ENCODE peak calls at places on chromosome 6, in eight cellular contexts. I is adrenal gland; K is cardiac muscle cell; T is CD4-positive, alpha-beta T cell; R is AG04450; S is thyroid gland; A is psoas muscle; F is breast epithelium. E is an unnamed sample. For H3K9me3, the result is how much of the 10 kb centered on the place peaks cover.

GRCh38 chr6:89840538-89840937 is 10.9 kb downstream of the CASP8AP2 start:
- DNase-seq in K (peak), R (no peak), T (no peak), S (no peak), A (no peak), I (no peak), F (no peak), E (no peak)

GRCh38 chr6:1080453-1081328 is 231.2 kb upstream of the FOXQ1 start:
- DNase-seq in K (no peak), F (no peak), T (no peak), A (no peak), I (no peak), R (no peak), S (no peak), E (no peak)

GRCh38 chr6:10424005-10424404 is 9.1 kb upstream of the TFAP2A start:
- DNase-seq in K (no peak), S (no peak), F (no peak), T (no peak), I (no peak), A (no peak), R (no peak), E (no peak)

GRCh38 chr6:84050408-84050807 is 16.8 kb downstream of the MRAP2 start:
- DNase-seq in T (no peak), A (no peak), F (no peak), I (no peak), S (no peak), K (no peak), R (no peak), E (no peak)

GRCh38 chr6:164085552-164086325 is 671.2 kb downstream of the QKI start:
- DNase-seq in R (no peak), S (peak), A (peak), T (no peak), F (no peak), K (peak), I (no peak), E (peak)

GRCh38 chr6:90790696-90791095 is 203.8 kb upstream of the MAP3K7 start:
- DNase-seq in T (no peak), S (no peak), I (no peak), K (peak), A (no peak), F (no peak), R (peak), E (no peak)

GRCh38 chr6:25889877-25890853 is 16.1 kb upstream of the SLC17A3 start:
- DNase-seq in I (peak), K (peak), R (no peak), F (no peak), T (no peak), S (peak), A (no peak), E (peak)

GRCh38 chr6:87899499-87900147 is 148.0 kb upstream of the SPACA1 start:
- DNase-seq in I (no peak), A (no peak), R (no peak), F (no peak), K (no peak), T (no peak), S (no peak), E (no peak)

GRCh38 chr6:79512014-79512413 is 25.2 kb downstream of the LCA5 start:
- DNase-seq in F (no peak), R (no peak), K (no peak), I (no peak), T (no peak), S (no peak), A (no peak), E (no peak)

GRCh38 chr6:44701637-44702101 is 314.2 kb downstream of the CDC5L start:
- DNase-seq in T (no peak), R (no peak), K (peak), S (no peak), A (no peak), I (no peak), F (no peak), E (peak)

GRCh38 chr6:28648035-28648877 is 122.6 kb downstream of the GPX5 start:
- DNase-seq in R (peak), T (no peak), S (peak), I (peak), K (peak), A (no peak), F (no peak), E (peak)

GRCh38 chr6:137427670-137428290 is 66.4 kb downstream of the OLIG3 start:
- DNase-seq in S (no peak), K (no peak), R (no peak), T (no peak), A (no peak), F (no peak), I (no peak), E (no peak)

GRCh38 chr6:129031051-129031599 is 148.2 kb downstream of the LAMA2 start:
- DNase-seq in R (peak), A (no peak), F (no peak), T (no peak), I (no peak), K (peak), S (no peak), E (no peak)

GRCh38 chr6:72386324-72386723 is 235.5 kb upstream of the KCNQ5 start:
- DNase-seq in K (peak), T (no peak), S (no peak), I (no peak), R (no peak), A (no peak), F (no peak), E (no peak)

GRCh38 chr6:110368268-110368667 is 10.1 kb upstream of the METTL24 start:
- DNase-seq in R (no peak), S (no peak), I (no peak), K (no peak), F (no peak), T (no peak), A (no peak), E (no peak)

DNA sequence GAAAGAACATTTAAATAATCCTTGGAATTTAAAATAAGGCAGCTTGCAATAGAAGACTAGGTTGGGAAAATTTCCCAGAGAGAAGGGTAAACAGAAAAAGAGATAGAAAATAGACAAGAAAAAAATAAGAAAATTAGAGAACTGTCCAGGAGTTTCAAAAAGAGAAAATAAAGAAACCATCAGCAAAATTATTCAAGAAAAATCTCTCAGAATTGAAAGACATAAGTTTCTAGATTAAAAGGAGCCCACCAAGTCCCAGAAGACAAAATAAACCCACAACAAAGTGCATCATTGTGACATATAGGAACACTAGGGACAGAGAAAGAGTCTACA is 88.6 kb upstream of the CDYL start:
- DNase-seq in T (no peak), A (no peak), R (no peak), S (no peak), K (no peak), F (no peak), I (no peak), E (no peak)
- TF ChIP-seq CTCF in T (no peak), A (no peak), R (no peak), S (no peak), K (no peak), F (no peak), I (no peak), E (no peak)

DNA sequence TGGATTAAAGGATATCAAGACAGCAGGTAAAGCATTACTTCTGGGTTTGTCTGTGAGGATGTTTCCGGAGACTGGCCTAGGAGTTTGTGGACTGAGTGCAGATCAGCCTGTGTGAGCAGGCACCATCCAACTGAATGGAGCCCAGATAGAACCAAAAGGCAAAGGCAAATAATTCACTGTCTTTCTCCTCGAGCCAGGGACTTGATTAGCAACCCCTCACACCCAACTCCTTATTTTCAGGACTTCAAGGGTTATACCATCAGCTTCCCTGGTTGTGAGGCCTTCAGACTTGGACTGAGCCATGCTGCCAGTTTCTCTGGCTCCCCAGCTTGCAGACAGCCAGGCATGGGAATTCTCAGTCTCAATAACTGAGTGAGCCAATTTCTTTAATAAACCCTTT is 19.3 kb downstream of the PSMB1 start:
- DNase-seq in R (no peak), S (no peak), F (no peak), A (no peak), K (no peak), T (no peak), I (no peak), E (no peak)
- H3K27ac ChIP-seq in R (no peak), S (no peak), F (no peak), A (no peak), K (peak), T (no peak), I (no peak), E (no peak)

GRCh38 chr6:108559884-108560462 is 744 bp upstream of the FOXO3 start:
- DNase-seq in A (peak), I (peak), T (no peak), S (peak), R (no peak), K (peak), F (peak), E (peak)
- H3K9me3 ChIP-seq in A (under half), I (under half), T (under half), S (under half), R (under half), K (under half), F (under half), E (under half)

DNA sequence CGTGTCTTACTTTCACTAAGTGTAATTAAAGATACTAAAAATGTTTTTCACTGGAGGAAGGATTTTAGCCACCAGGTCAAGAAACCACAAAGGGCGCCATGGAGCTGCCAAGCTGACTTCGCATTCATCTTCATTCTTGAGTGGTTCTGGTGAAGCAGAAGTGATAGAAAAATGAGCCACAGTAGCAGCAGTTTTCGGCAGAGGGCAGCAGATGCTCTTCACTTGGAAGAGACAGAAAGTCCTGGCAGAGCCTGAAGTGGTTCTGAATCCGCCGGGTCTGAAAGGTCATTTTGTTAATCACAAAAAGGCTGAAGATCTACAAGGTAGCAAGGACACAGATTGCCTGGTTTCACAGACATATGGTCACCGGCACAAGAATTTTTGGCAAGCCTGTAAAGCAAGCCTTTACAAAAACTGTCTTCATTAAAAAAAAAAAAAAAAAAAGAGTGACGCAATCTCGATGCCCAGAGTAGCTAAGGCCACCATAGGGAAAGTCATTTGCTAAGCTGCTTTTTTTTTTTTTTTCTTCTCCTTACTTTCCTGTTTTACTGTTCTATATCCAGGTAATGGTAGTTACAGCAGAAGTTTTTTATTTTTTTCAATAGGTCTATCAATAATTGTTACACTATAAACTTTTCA is 345.1 kb upstream of the AGPAT4 start:
- DNase-seq in R (no peak), F (no peak), K (peak), T (no peak), I (peak), A (no peak), S (peak), E (no peak)
- TF ChIP-seq CTCF in R (peak), F (no peak), K (peak), T (no peak), I (peak), A (peak), S (no peak), E (peak)

DNA sequence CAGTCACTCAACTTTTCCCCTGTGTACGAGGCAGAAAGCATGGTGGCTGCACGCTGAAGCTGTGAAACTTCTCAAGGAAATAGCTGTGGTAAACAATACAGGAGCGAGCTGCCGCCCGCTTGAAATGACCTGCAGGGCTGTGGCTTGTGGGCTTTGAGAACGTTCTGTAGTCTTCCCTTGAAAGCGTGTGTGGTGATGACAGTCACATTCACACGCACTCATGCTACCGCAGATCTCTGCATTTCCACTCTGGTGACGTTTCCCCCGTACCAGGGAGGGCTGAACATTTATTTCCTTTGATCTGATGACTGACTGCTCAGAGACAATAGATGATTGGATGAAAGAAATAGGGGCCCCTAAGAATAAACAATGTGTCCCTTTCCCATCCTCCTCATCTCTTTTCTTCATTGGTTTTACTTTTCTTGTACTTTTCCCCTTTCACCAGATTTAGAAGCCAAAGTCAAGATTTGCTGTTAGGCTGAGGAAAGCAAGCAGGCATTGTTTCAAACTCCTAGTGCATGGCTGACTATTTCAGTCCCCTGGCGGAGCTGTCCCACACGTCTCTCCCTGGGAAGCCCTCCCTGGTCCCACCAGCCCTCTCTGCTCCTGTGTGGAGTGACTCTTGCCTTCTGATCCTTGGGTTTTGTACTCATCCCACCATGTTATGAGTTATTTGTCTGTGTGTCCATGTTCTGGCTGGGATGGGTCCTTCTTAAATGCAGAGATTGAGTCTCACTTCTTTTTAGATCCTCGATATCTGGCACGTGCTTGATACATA is 3.9 kb downstream of the SYTL3 start:
- DNase-seq in K (peak), F (no peak), R (no peak), A (no peak), T (peak), S (no peak), I (no peak), E (peak)
- H3K27ac ChIP-seq in K (peak), F (peak), R (peak), A (peak), T (peak), S (no peak), I (peak), E (peak)

GRCh38 chr6:4822476-4822875 is 46.3 kb downstream of the CDYL start:
- DNase-seq in I (no peak), F (no peak), R (no peak), K (no peak), A (no peak), S (no peak), T (no peak), E (no peak)
- H3K9me3 ChIP-seq in I (under half), F (under half), R (under half), K (under half), A (under half), S (under half), T (under half), E (under half)

GRCh38 chr6:140160909-140161308 is 786.5 kb upstream of the CITED2 start:
- DNase-seq in A (no peak), K (no peak), I (no peak), F (no peak), R (no peak), T (no peak), S (no peak), E (no peak)
- TF ChIP-seq CTCF in A (no peak), K (no peak), I (no peak), F (no peak), R (no peak), T (no peak), S (no peak), E (no peak)

DNA sequence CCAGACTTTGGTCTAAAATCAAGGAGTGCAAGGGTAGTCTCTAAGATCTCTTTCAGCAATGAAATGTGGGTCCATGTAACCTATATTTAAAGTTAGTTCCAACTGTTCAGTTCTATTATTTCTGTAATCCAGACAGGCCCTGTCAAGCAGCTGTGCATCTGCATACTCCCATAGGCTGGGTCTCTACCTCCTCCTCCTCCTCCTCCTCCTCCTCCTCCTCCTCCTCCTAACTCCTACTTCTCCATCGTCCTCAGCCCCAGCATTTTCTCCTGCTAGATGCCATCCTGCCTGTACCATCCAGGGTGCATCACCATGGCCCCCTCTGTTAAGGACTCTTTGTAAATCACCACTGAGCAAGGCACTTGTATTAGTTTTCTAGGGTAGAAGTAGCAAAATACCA is 52.4 kb upstream of the TPD52L1 start:
- DNase-seq in K (no peak), F (no peak), A (no peak), I (no peak), R (no peak), T (no peak), S (no peak), E (no peak)
- H3K27ac ChIP-seq in K (no peak), F (no peak), A (no peak), I (no peak), R (peak), T (no peak), S (no peak), E (peak)

DNA sequence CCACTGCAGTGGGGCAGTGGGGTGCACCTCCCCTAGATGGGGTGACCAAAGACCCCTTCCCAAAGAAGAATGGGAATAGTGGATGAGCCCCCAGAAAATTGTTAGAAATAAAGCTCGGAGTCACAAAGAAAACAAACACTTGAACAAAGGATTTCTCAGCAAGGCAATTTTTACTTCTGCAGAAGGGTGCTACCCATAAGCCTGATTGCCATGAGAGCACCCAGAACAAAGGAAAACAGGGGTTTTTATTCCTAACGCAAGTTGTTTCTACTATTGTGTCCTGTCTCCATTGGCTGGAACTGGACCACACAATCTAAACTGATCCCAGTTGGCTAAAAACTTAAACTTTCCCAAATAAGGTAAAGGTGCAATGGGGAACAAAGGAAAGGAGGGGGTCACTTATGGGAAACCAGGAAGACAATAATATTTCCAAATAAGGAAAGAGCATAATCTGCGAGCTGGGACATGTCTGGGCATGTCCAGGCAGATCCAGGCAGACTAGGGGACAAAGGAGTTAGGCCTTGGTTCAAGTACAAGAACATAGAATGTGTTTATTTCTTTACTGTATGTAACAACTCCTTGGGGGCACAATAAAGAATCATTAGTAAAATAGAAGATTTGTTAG is 20.0 kb downstream of the HLA-B start:
- DNase-seq in R (no peak), S (no peak), F (no peak), K (no peak), A (no peak), T (no peak), I (no peak), E (no peak)
- H3K9me3 ChIP-seq in R (under half), S (under half), F (under half), K (under half), A (under half), T (under half), I (under half), E (half or more)

E was measured in heart right ventricle.